ENCODE peak calls at places on chromosomes 3 and 15, in eight cellular contexts. B is uterus, U is RWPE1, H is A549, L is body of pancreas, A is cardiac muscle cell, W is CD14-positive monocyte, E is heart right ventricle. K is an unnamed sample.

GRCh38 chr3:112817271-112817670 is 29.4 kb downstream of the CD200R1L start:
- DNase-seq in H (no peak), A (peak), B (no peak), L (no peak), W (no peak), E (no peak), U (no peak), K (no peak)

GRCh38 chr15:76185716-76186115 is 125.6 kb downstream of the ETFA start:
- DNase-seq in L (peak), W (no peak), H (peak), A (peak), E (no peak), U (peak), B (no peak), K (no peak)

GRCh38 chr15:85667491-85668424 is 127.0 kb downstream of the KLHL25 start:
- DNase-seq in A (peak), L (peak), B (peak), E (peak), H (peak), W (peak), U (peak), K (no peak)

GRCh38 chr3:64067510-64068346 is 44.4 kb upstream of the PSMD6 start:
- DNase-seq in H (no peak), L (no peak), A (no peak), W (no peak), E (no peak), B (peak), U (no peak), K (no peak)

GRCh38 chr3:172089250-172089649 is 49.9 kb downstream of the FNDC3B start:
- DNase-seq in A (peak), E (no peak), H (no peak), B (no peak), L (no peak), W (no peak), U (peak), K (no peak)

GRCh38 chr3:129855454-129856419 is 37.8 kb downstream of the TMCC1 start:
- DNase-seq in H (peak), E (no peak), L (no peak), B (no peak), A (peak), U (peak), W (no peak), K (no peak)

GRCh38 chr15:22893081-22893480 is 54.6 kb downstream of the NIPA2 start:
- DNase-seq in U (no peak), B (no peak), E (no peak), H (no peak), A (no peak), W (no peak), L (no peak), K (peak)

GRCh38 chr3:60803156-60803555 is 448.1 kb downstream of the FHIT start:
- DNase-seq in H (no peak), B (no peak), U (no peak), W (no peak), E (no peak), A (no peak), L (no peak), K (no peak)

GRCh38 chr15:83292317-83292716 is 7.9 kb upstream of the BNC1 start:
- DNase-seq in W (no peak), A (no peak), L (no peak), B (no peak), U (no peak), H (no peak), E (no peak), K (no peak)

GRCh38 chr3:167032267-167032876 is 347.7 kb downstream of the ZBBX start:
- DNase-seq in B (no peak), H (no peak), W (no peak), U (peak), E (no peak), L (no peak), A (peak), K (no peak)

GRCh38 chr15:51065781-51066180 is 28.9 kb downstream of the TNFAIP8L3 start:
- DNase-seq in U (no peak), A (no peak), L (no peak), H (no peak), W (no peak), B (peak), E (no peak), K (no peak)

GRCh38 chr15:67331676-67332075 is 77.1 kb downstream of the IQCH start:
- DNase-seq in H (no peak), U (no peak), E (peak), B (no peak), L (peak), W (no peak), A (peak), K (no peak)

GRCh38 chr15:95300958-95301357 is 1029.5 kb upstream of the NR2F2 start:
- DNase-seq in E (no peak), W (no peak), A (peak), B (no peak), L (no peak), H (no peak), U (no peak), K (no peak)

GRCh38 chr3:151195818-151196217 is 7.2 kb downstream of the GPR171 start:
- DNase-seq in B (no peak), W (no peak), L (no peak), E (no peak), A (no peak), H (no peak), U (no peak), K (no peak)

GRCh38 chr3:53890726-53891499 is 746 bp downstream of the SELENOK start:
- DNase-seq in L (peak), H (peak), U (no peak), B (no peak), W (no peak), A (peak), E (no peak), K (no peak)

GRCh38 chr3:122858373-122858772 is 63.5 kb downstream of the SLC49A4 start:
- DNase-seq in W (no peak), A (peak), U (peak), B (no peak), E (no peak), L (no peak), H (no peak), K (no peak)

GRCh38 chr3:45654344-45654934 is 34.8 kb upstream of the SACM1L start:
- DNase-seq in U (no peak), W (peak), L (no peak), B (no peak), A (no peak), H (no peak), E (no peak), K (no peak)
- TF ChIP-seq CTCF in U (no peak), W (no peak), L (no peak), B (no peak), A (no peak), H (no peak), E (no peak), K (no peak)

DNA sequence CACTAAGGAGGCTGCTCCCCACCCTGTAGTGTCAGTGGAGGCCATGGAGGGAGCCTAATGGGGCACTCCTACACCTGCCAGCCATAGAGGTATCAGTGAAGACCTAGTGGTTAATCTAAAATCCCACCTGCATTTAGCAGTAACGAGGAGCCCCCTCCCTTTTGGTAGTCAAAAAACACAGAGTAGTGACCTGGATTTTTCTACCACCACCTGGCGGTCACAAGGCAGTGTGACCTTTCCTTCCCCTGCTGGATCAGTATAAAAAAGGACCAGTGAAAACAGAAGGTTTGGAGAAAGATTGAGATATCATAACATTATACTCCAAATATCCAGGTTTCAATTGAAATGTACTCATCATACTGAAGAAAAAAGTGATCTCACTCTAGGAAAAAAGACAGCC is 241.2 kb downstream of the PYDC2 start:
- DNase-seq in H (no peak), W (no peak), B (no peak), U (no peak), E (no peak), A (no peak), L (no peak), K (no peak)
- TF ChIP-seq CTCF in H (no peak), W (no peak), B (no peak), U (no peak), E (no peak), A (no peak), L (no peak), K (no peak)

GRCh38 chr15:101660005-101660404 is 7.8 kb upstream of the TM2D3 start:
- DNase-seq in E (no peak), B (no peak), L (no peak), W (no peak), H (no peak), U (no peak), A (no peak), K (no peak)

GRCh38 chr15:101662203-101662602 is 10.0 kb upstream of the TM2D3 start:
- DNase-seq in B (no peak), L (no peak), H (no peak), U (no peak), A (no peak), E (no peak), W (no peak), K (no peak)

GRCh38 chr15:101669744-101670143 is 17.6 kb upstream of the TM2D3 start:
- DNase-seq in E (no peak), A (peak), W (no peak), H (no peak), L (no peak), U (no peak), B (no peak), K (no peak)

GRCh38 chr15:101664303-101664913 is 12.2 kb upstream of the TM2D3 start:
- DNase-seq in B (no peak), E (no peak), L (no peak), U (no peak), H (peak), W (no peak), A (no peak), K (no peak)
- TF ChIP-seq CTCF in B (no peak), E (peak), L (no peak), U (no peak), H (peak), W (peak), A (peak), K (peak)

GRCh38 chr3:94008253-94008652 is 20.1 kb downstream of the STX19 start:
- DNase-seq in B (no peak), W (no peak), H (no peak), E (no peak), L (no peak), U (no peak), A (no peak), K (no peak)

GRCh38 chr3:94001825-94002495 is 22.0 kb downstream of the ARL13B start:
- DNase-seq in A (no peak), E (no peak), W (no peak), B (no peak), L (no peak), U (no peak), H (no peak), K (no peak)

GRCh38 chr3:94009612-94010011 is 18.8 kb downstream of the STX19 start:
- DNase-seq in B (no peak), H (no peak), L (no peak), A (no peak), W (no peak), E (no peak), U (no peak), K (no peak)

GRCh38 chr3:94001191-94001590 is 21.2 kb downstream of the ARL13B start:
- DNase-seq in W (no peak), U (no peak), B (no peak), L (no peak), H (no peak), E (no peak), A (peak), K (no peak)

DNA sequence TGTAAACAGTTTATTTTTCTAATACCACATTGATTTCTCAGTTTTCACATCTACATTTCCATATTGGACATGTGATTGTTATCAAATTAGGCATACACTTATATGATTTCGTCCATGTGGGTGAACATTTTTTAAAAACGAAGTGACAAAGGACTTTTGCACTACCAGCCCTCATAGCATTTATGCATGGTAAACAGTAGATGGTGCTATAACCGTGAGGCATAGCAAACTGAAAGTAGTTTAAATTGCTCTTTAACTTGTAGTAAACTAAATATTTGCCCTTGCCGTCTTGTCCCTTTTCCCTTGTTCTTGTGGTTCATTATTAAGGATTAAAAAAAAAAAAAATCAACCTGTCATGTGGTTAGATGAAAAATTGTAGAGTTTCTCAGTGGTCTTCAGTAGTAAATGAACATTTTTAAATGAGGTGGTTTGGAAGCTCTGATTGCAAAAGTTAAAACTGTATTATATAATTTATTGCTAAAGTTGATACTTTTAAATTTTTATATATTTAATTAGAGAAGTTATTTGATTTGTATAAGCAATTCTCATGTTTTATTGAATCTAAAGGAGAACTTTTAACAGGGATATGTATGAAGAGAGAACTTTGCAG is 24.0 kb downstream of the STX19 start:
- DNase-seq in U (peak), L (no peak), E (no peak), H (peak), A (peak), B (no peak), W (no peak), K (no peak)
- TF ChIP-seq CTCF in U (peak), L (peak), E (peak), H (peak), A (peak), B (peak), W (peak), K (peak)

GRCh38 chr3:78978037-78978436 is 789.8 kb downstream of the ROBO1 start:
- DNase-seq in A (peak), L (no peak), B (no peak), E (no peak), U (peak), W (no peak), H (peak), K (no peak)
- TF ChIP-seq CTCF in A (peak), L (no peak), B (no peak), E (no peak), U (no peak), W (no peak), H (peak), K (peak)

GRCh38 chr15:39417351-39417750 is 163.5 kb upstream of the THBS1 start:
- DNase-seq in A (no peak), B (no peak), L (no peak), U (no peak), H (no peak), E (no peak), W (no peak), K (no peak)
- TF ChIP-seq CTCF in A (no peak), B (no peak), L (no peak), U (no peak), H (no peak), E (no peak), W (no peak), K (no peak)

GRCh38 chr3:9250236-9250635 is 790 bp upstream of the SRGAP3 start:
- DNase-seq in E (no peak), U (no peak), H (no peak), W (no peak), B (no peak), A (no peak), L (no peak), K (no peak)

GRCh38 chr3:9247361-9248231 is 1.9 kb downstream of the SRGAP3 start:
- DNase-seq in L (no peak), B (no peak), E (no peak), A (no peak), H (no peak), U (no peak), W (no peak), K (no peak)

GRCh38 chr3:9248232-9249191 is 934 bp downstream of the SRGAP3 start:
- DNase-seq in E (no peak), W (no peak), H (no peak), U (peak), L (peak), B (no peak), A (no peak), K (no peak)

GRCh38 chr3:9251055-9251786 is 1.8 kb upstream of the SRGAP3 start:
- DNase-seq in E (peak), L (no peak), U (no peak), A (no peak), H (no peak), B (no peak), W (no peak), K (no peak)

GRCh38 chr3:9249273-9250192 is at the start of gene SRGAP3:
- DNase-seq in E (peak), U (peak), H (peak), W (peak), L (peak), B (peak), A (peak), K (no peak)
- TF ChIP-seq CTCF in E (peak), U (no peak), H (no peak), W (peak), L (no peak), B (peak), A (peak), K (peak)

GRCh38 chr3:380801-381200 is 184.2 kb downstream of the CHL1 start:
- DNase-seq in B (no peak), U (no peak), L (no peak), W (no peak), H (no peak), A (no peak), E (no peak), K (no peak)

GRCh38 chr3:373193-373784 is 176.7 kb downstream of the CHL1 start:
- DNase-seq in W (no peak), U (no peak), L (no peak), B (no peak), H (no peak), A (no peak), E (no peak), K (no peak)

GRCh38 chr3:374459-374858 is 177.9 kb downstream of the CHL1 start:
- DNase-seq in A (no peak), U (no peak), H (no peak), E (no peak), L (no peak), W (no peak), B (no peak), K (no peak)

GRCh38 chr3:377158-377561 is 180.6 kb downstream of the CHL1 start:
- DNase-seq in U (no peak), A (peak), L (no peak), H (peak), E (no peak), W (no peak), B (no peak), K (no peak)
- TF ChIP-seq CTCF in U (peak), A (peak), L (no peak), H (peak), E (peak), W (no peak), B (peak), K (peak)

GRCh38 chr3:23800731-23801130 is 5.0 kb upstream of the UBE2E1 start:
- DNase-seq in U (no peak), B (no peak), H (no peak), W (no peak), E (no peak), A (peak), L (no peak), K (no peak)
- TF ChIP-seq CTCF in U (peak), B (peak), H (peak), W (no peak), E (no peak), A (peak), L (no peak), K (peak)